ENCODE peak calls at places on chromosomes 16 and 17, in four cellular contexts. J is H1, I is K562, H is HepG2. S is an unnamed sample.

GRCh38 chr17:43658890-43659289 is 2.8 kb downstream of the MEOX1 start:
- DNase-seq in I (no peak), H (no peak), J (no peak), S (no peak)

GRCh38 chr16:69309316-69309715 is 1.8 kb upstream of the VPS4A start:
- DNase-seq in H (no peak), J (no peak), I (no peak), S (no peak)

GRCh38 chr17:2398655-2399571 is 1.9 kb downstream of the MNT start:
- DNase-seq in H (peak), J (no peak), I (peak), S (peak)

GRCh38 chr16:50884066-50884860 is 142.4 kb downstream of the CYLD start:
- DNase-seq in H (peak), J (no peak), I (peak), S (peak)

GRCh38 chr16:78571880-78572279 is 472.4 kb downstream of the WWOX start:
- DNase-seq in J (no peak), H (no peak), I (no peak), S (no peak)

GRCh38 chr16:24906199-24906808 is 60.5 kb downstream of the SLC5A11 start:
- DNase-seq in H (peak), I (peak), J (no peak), S (peak)

GRCh38 chr17:12830692-12831363 is 41.5 kb downstream of the ARHGAP44 start:
- DNase-seq in J (no peak), H (no peak), I (no peak), S (no peak)

GRCh38 chr16:4917117-4917516 is 19.8 kb downstream of the PPL start:
- DNase-seq in I (no peak), H (no peak), J (no peak), S (no peak)

GRCh38 chr16:75250809-75251279 is 580 bp downstream of the BCAR1 start:
- DNase-seq in H (peak), J (no peak), I (peak), S (peak)

GRCh38 chr17:1484586-1485310 is 7.7 kb downstream of the MYO1C start:
- DNase-seq in H (peak), I (peak), J (no peak), S (peak)

GRCh38 chr16:83926726-83927397 is 26.2 kb upstream of the OSGIN1 start:
- DNase-seq in J (peak), H (peak), I (peak), S (peak)

GRCh38 chr16:85878875-85879274 is 20.1 kb upstream of the IRF8 start:
- DNase-seq in J (no peak), I (no peak), H (no peak), S (no peak)

GRCh38 chr17:50127661-50128361 is 2.1 kb downstream of the SAMD14 start:
- DNase-seq in J (no peak), H (no peak), I (peak), S (no peak)

GRCh38 chr17:31489295-31490018 is 98.0 kb downstream of the RAB11FIP4 start:
- DNase-seq in H (peak), J (no peak), I (peak), S (no peak)

GRCh38 chr16:4182581-4183257 is 59.2 kb downstream of the SRL start:
- DNase-seq in H (no peak), J (no peak), I (no peak), S (no peak)

GRCh38 chr16:1323296-1324239 is 9.9 kb upstream of the BAIAP3 start:
- DNase-seq in I (no peak), H (no peak), J (no peak), S (no peak)

GRCh38 chr17:76271669-76272540 is 6.8 kb downstream of the UBALD2 start:
- DNase-seq in H (no peak), I (no peak), J (no peak), S (no peak)

GRCh38 chr17:55089955-55090573 is 121.5 kb downstream of the STXBP4 start:
- DNase-seq in H (peak), J (no peak), I (peak), S (peak)

GRCh38 chr16:48607056-48607825 is 2.7 kb downstream of the N4BP1 start:
- DNase-seq in J (no peak), I (no peak), H (no peak), S (no peak)

GRCh38 chr16:166375-167116 is 768 bp downstream of the HBM start:
- DNase-seq in I (no peak), J (no peak), H (no peak), S (no peak)

GRCh38 chr16:81337097-81337496 is 22.3 kb downstream of the GAN start:
- DNase-seq in I (no peak), J (no peak), H (no peak), S (no peak)

GRCh38 chr17:39939588-39940419 is 12.3 kb downstream of the LRRC3C start:
- DNase-seq in J (no peak), H (no peak), I (peak), S (peak)
- TF ChIP-seq PHF8 in J (no peak), H (no peak), I (no peak), S (no peak)

GRCh38 chr16:65658339-65659275 is 536.7 kb upstream of the CDH11 start:
- DNase-seq in J (no peak), I (no peak), H (no peak), S (peak)
- TF ChIP-seq USF2 in J (no peak), I (no peak), H (no peak), S (no peak)

GRCh38 chr16:30380072-30380471 is 2.3 kb downstream of the SEPTIN1 start:
- DNase-seq in I (no peak), J (no peak), H (no peak), S (no peak)
- TF ChIP-seq PHF8 in I (no peak), J (no peak), H (no peak), S (no peak)

GRCh38 chr17:77726549-77726957 is 231.9 kb upstream of the TNRC6C start:
- DNase-seq in J (no peak), H (no peak), I (no peak), S (no peak)
- TF ChIP-seq USF2 in J (no peak), H (no peak), I (no peak), S (no peak)

GRCh38 chr16:73025111-73025505 is 22.8 kb downstream of the ZFHX3 start:
- DNase-seq in I (no peak), J (no peak), H (no peak), S (no peak)

GRCh38 chr16:73026754-73027654 is 20.9 kb downstream of the ZFHX3 start:
- DNase-seq in H (no peak), J (no peak), I (no peak), S (no peak)

GRCh38 chr16:73023752-73024570 is 24.0 kb downstream of the ZFHX3 start:
- DNase-seq in I (no peak), J (no peak), H (peak), S (no peak)

GRCh38 chr16:73024571-73025105 is 23.3 kb downstream of the ZFHX3 start:
- DNase-seq in J (no peak), H (no peak), I (no peak), S (no peak)

DNA sequence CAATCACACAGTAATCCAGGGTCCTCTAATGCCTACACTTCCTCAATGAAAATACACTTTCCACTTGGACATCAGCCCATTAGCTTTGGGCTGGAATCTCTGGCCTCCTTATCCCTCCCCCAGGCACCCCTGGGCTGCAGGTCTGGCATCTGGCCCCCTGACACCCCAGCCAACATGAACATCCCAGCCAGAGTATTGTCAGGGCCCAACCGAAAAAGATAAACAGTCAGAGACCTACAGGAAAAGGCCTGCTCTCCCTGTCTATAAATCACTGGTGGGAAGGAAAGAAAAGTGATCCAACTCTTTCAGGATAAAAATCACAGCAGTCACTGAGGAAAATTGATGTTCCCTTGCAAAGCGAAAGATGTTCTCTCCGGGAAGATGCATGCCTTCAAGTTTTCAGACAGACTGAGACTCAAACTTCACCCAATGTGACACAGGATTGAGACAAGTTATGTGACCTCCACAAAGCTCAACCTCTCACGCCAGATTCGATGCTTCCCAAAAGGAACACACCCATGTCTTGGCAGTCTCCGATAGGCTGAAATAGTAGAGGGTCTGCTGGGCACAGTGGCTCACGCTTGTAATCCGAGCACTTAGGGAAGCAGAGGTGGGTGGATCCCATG is 22.3 kb downstream of the ZFHX3 start:
- DNase-seq in I (no peak), H (no peak), J (no peak), S (no peak)
- TF ChIP-seq PHF8 in I (no peak), H (no peak), J (no peak), S (no peak)

DNA sequence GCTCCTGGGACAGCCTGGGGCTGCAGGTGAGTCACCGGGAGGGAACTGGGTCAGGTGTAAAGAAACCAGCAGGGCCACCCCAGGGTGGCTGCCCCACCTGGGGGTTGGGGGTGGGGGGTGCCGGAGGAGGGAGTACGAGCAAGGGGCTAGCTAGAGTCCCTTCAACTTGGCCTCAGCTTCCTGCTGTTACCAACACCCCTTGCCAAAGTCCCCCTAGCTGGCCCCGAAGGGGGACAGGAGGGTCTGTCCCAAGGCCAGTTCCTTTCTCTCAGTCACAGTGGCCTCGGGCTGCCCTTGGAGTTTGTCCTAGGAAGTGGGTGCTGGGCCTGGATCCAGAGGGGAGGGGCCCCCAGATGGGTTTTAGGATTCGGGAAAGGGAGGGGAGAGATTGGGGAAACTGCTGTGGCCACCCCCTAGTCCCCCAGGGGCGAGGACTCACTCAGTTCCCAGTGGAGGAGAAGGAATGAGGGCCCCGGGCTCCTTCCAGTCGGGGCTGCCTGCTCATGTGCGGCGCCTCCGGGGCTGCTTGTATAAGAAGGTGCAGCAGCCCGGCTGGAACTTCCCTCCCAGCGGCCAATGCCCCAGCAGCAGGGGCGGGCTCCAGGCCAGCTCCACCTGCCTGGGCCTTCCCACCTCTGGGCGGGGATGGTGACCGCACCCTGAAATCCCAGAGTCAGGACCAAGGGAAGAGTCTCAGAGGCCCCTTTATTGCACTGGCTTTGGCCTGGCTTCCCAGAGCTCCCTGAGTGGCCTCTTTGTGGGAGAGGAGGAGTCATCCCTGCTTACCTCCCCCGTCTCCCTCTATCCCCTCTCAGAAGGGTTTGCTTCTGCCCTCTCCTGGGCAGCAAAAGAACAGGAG is 7.3 kb downstream of the ARHGAP27 start:
- DNase-seq in I (peak), J (peak), H (peak), S (peak)
- TF ChIP-seq USF2 in I (no peak), J (no peak), H (no peak), S (no peak)